ENCODE peak calls at places on chromosome 1, in seven cellular contexts. F is fibroblast of lung, T is heart right ventricle, M is OCI-LY7, H is WERI-Rb-1, Y is mesendoderm, E is neural progenitor cell. B is an unnamed sample. For H3K36me3, the result is how much of the 10 kb centered on the place peaks cover.

GRCh38 chr1:61641578-61642336 is 83.2 kb downstream of the TM2D1 start:
- DNase-seq in F (peak), E (peak), M (peak), H (peak), T (peak), Y (peak), B (no peak)

GRCh38 chr1:64121766-64122385 is 81.5 kb upstream of the UBE2U start:
- DNase-seq in E (no peak), F (peak), Y (no peak), M (no peak), H (no peak), T (no peak), B (no peak)

GRCh38 chr1:33612877-33613487 is 140.5 kb downstream of the ZSCAN20 start:
- DNase-seq in M (peak), Y (peak), E (peak), H (peak), T (peak), F (peak), B (peak)

GRCh38 chr1:58979677-58980076 is 195.8 kb upstream of the JUN start:
- DNase-seq in T (no peak), M (no peak), F (no peak), H (no peak), Y (no peak), E (no peak), B (no peak)

GRCh38 chr1:66084442-66084841 is 291.7 kb downstream of the PDE4B start:
- DNase-seq in E (no peak), H (no peak), T (no peak), Y (peak), F (no peak), M (no peak), B (no peak)

GRCh38 chr1:31712041-31712440 is 8.2 kb upstream of the COL16A1 start:
- DNase-seq in M (no peak), F (peak), Y (no peak), E (no peak), T (no peak), H (no peak), B (no peak)

GRCh38 chr1:3653286-3653618 is 936 bp downstream of the TP73 start:
- DNase-seq in H (no peak), E (no peak), Y (no peak), M (no peak), T (no peak), F (no peak), B (no peak)

GRCh38 chr1:74145086-74145485 is 52.9 kb downstream of the LRRIQ3 start:
- DNase-seq in E (peak), F (no peak), T (no peak), M (no peak), Y (no peak), H (no peak), B (no peak)

GRCh38 chr1:15703562-15703961 is 19.4 kb downstream of the PLEKHM2 start:
- DNase-seq in T (peak), E (no peak), F (peak), M (no peak), Y (no peak), H (no peak), B (peak)

GRCh38 chr1:212291505-212292134 is 6.4 kb downstream of the PPP2R5A start:
- DNase-seq in Y (peak), T (no peak), F (peak), M (peak), H (no peak), E (peak), B (no peak)

GRCh38 chr1:197314672-197315071 is 46.6 kb downstream of the CRB1 start:
- DNase-seq in E (no peak), M (no peak), T (no peak), Y (peak), H (no peak), F (no peak), B (no peak)

GRCh38 chr1:244211559-244211944 is 160.5 kb downstream of the ZBTB18 start:
- DNase-seq in F (peak), E (no peak), T (no peak), M (no peak), Y (no peak), H (no peak), B (no peak)

GRCh38 chr1:161166669-161167548 is 683 bp downstream of the PPOX start:
- DNase-seq in E (peak), M (peak), H (peak), Y (peak), F (no peak), T (no peak), B (no peak)

GRCh38 chr1:243944429-243945160 is 94.6 kb upstream of the AKT3 start:
- DNase-seq in H (no peak), T (no peak), M (no peak), E (peak), F (peak), Y (peak), B (no peak)

GRCh38 chr1:154998201-154998780 is 4.3 kb upstream of the ZBTB7B start:
- DNase-seq in Y (no peak), H (peak), F (no peak), M (no peak), T (no peak), E (no peak), B (no peak)

GRCh38 chr1:30083800-30084464 is 639.5 kb downstream of the MATN1 start:
- DNase-seq in H (no peak), T (no peak), E (no peak), F (peak), Y (peak), M (no peak), B (peak)

GRCh38 chr1:53685272-53686051 is 53.5 kb downstream of the GLIS1 start:
- DNase-seq in M (no peak), E (peak), F (peak), Y (peak), H (peak), T (no peak), B (no peak)

GRCh38 chr1:24849653-24850295 is 80.3 kb downstream of the RUNX3 start:
- DNase-seq in Y (peak), E (peak), T (no peak), F (no peak), M (peak), H (peak), B (no peak)

DNA sequence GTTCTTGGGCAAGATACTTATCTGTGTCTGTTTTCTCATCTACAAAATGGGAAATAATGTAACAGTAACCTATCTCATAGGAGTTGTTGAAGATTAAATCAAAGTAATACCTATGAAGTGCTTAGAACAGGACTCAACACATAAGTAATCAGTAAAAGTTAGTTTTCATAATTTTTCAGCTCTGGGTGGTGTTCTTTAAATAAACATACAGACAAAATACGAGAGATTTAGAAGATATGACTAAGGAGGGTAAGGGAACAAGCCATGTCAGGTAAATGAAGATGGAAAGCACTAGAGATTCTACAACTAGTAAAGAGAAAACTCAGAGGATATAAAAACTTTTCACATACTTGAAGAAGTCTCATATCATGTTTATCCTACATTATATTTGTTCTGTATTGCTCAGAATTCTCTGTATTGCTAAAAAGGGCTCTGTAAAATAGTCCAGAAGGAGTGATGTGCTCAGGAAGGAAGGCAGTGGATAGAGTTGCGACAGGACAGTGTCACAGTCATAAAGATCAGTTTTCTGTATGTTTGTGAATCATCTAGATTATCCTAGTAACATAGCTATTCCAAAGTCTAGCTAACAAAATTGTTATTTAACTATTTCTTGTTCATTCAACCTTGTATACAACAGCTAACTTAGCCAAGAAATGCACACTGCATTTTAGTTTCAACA is 16.0 kb downstream of the LIN9 start:
- DNase-seq in T (no peak), E (no peak), H (no peak), M (no peak), F (no peak), Y (no peak), B (no peak)
- H3K36me3 ChIP-seq in T (under half), E (under half), H (under half), M (half or more), F (under half), Y (under half), B (under half)

GRCh38 chr1:153956997-153957715 is 1.3 kb downstream of the CRTC2 start:
- DNase-seq in E (no peak), T (no peak), Y (no peak), H (no peak), M (no peak), F (no peak), B (no peak)

GRCh38 chr1:153951183-153951582 is 4.7 kb upstream of the DENND4B start:
- DNase-seq in T (peak), E (no peak), Y (no peak), F (no peak), H (no peak), M (no peak), B (no peak)

GRCh38 chr1:153951801-153952200 is 5.3 kb upstream of the DENND4B start:
- DNase-seq in M (no peak), E (no peak), Y (no peak), F (no peak), T (no peak), H (no peak), B (no peak)

GRCh38 chr1:153954826-153955225 is 3.6 kb downstream of the CRTC2 start:
- DNase-seq in H (no peak), T (peak), E (no peak), Y (no peak), M (no peak), F (no peak), B (no peak)

GRCh38 chr1:153953859-153954365 is 4.5 kb downstream of the CRTC2 start:
- DNase-seq in F (no peak), M (no peak), E (no peak), T (peak), H (no peak), Y (no peak), B (no peak)
- H3K36me3 ChIP-seq in F (under half), M (half or more), E (under half), T (under half), H (half or more), Y (under half), B (under half)

DNA sequence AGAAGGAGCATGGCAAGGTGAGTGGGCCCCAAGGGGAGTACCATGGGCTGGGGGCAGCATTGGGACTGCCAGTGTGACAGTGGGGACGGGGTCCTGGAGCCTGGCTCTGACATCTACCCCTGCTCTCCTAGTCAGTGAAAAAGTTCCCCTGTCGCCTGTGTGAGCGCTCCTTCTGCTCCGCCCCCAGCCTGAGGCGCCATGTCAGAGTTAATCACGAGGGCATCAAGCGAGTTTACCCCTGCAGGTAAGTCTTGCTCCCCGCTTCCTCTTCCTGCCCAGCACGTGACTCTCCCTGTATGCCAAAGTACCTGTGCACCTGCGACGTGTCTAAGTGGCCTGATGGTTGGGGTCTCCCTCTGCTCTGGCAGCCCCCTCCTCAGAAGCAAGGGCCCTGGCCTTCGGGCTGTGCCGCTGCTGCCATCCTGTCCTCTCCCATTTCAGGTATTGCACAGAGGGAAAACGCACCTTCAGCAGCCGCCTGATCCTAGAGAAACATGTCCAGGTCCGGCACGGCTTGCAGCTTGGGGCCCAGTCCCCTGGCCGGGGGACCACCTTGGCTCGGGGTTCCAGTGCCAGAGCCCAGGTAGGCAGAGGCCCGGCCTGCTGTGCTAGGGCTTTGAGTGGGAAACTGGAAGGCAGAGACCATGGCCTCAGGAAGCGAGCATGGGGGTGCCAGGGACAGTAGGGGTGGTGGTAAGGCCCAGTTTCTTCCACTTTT is 8.1 kb downstream of the ZNF687 start:
- DNase-seq in T (no peak), Y (no peak), F (no peak), H (peak), M (no peak), E (no peak), B (no peak)
- H3K36me3 ChIP-seq in T (under half), Y (under half), F (half or more), H (half or more), M (half or more), E (under half), B (half or more)

GRCh38 chr1:83060216-83060615 is 938.7 kb downstream of the TTLL7 start:
- DNase-seq in M (no peak), E (no peak), F (no peak), T (no peak), Y (peak), H (no peak), B (no peak)

GRCh38 chr1:83058327-83058726 is 940.6 kb downstream of the TTLL7 start:
- DNase-seq in H (no peak), M (no peak), E (no peak), Y (peak), F (no peak), T (no peak), B (no peak)

GRCh38 chr1:83053446-83053845 is 945.5 kb downstream of the TTLL7 start:
- DNase-seq in T (no peak), Y (no peak), F (no peak), H (no peak), M (no peak), E (no peak), B (no peak)

GRCh38 chr1:83052865-83053264 is 946.1 kb downstream of the TTLL7 start:
- DNase-seq in F (no peak), H (no peak), Y (no peak), E (no peak), M (no peak), T (no peak), B (no peak)

GRCh38 chr1:83055391-83056170 is 943.4 kb downstream of the TTLL7 start:
- DNase-seq in E (no peak), H (no peak), F (no peak), M (no peak), Y (peak), T (no peak), B (no peak)
- H3K36me3 ChIP-seq in E (under half), H (under half), F (under half), M (under half), Y (under half), T (under half), B (under half)

DNA sequence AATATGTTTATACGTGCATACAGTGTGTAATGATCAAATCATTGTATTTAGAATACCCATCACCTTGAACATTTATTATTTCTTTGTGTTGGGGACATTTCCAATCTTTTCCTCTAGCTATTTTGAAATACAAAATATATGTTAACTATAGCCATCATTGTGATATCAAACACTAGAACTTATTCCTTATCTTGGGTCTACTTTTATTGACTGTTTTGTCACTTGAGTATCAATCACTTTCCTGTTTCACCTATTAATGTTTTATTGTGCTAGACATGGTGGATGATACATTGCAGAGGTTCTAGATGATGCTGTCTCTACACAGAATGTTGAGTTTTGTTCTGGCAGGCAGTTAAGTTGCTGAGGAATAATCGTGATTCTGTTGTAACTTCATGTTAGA is 45.9 kb downstream of the STXBP3 start:
- DNase-seq in H (no peak), M (no peak), E (no peak), T (no peak), F (no peak), Y (no peak), B (no peak)
- H3K36me3 ChIP-seq in H (under half), M (under half), E (under half), T (under half), F (under half), Y (under half), B (under half)

GRCh38 chr1:27409669-27410068 is 17.2 kb downstream of the GPR3 start:
- DNase-seq in F (no peak), H (no peak), T (no peak), Y (no peak), E (no peak), M (no peak), B (no peak)

GRCh38 chr1:27416387-27417111 is 24.1 kb downstream of the GPR3 start:
- DNase-seq in F (peak), T (no peak), M (peak), H (peak), Y (peak), E (peak), B (no peak)

GRCh38 chr1:27410709-27411108 is 18.3 kb downstream of the GPR3 start:
- DNase-seq in T (no peak), E (no peak), H (peak), F (no peak), Y (no peak), M (no peak), B (no peak)

GRCh38 chr1:27413004-27413403 is 20.6 kb downstream of the GPR3 start:
- DNase-seq in F (no peak), E (no peak), T (no peak), M (no peak), Y (no peak), H (no peak), B (no peak)

DNA sequence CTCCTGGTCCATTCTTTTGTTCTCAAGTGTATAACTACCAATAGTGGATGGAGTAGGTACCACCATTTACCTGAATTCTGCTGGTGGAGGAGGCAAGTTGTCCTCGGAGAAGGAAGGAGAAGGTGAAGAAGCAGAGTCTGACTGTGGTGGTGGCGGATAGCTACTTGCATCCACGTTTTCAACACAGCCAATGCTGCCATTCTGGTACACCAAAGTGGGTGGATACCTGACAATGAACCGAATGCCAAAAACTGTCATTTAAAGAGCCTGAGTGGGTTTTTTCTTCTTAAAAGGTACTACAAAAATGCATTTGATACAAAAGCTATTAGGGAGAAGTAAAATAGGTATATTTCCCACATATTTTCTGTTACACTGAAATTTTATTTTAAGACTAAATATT is 20.1 kb downstream of the GPR3 start:
- DNase-seq in M (no peak), Y (no peak), F (no peak), T (no peak), H (no peak), E (no peak), B (no peak)
- H3K36me3 ChIP-seq in M (half or more), Y (under half), F (under half), T (under half), H (half or more), E (under half), B (under half)

GRCh38 chr1:216350186-216350585 is 73.1 kb downstream of the USH2A start:
- DNase-seq in H (no peak), E (no peak), T (no peak), F (no peak), M (no peak), Y (no peak), B (no peak)

DNA sequence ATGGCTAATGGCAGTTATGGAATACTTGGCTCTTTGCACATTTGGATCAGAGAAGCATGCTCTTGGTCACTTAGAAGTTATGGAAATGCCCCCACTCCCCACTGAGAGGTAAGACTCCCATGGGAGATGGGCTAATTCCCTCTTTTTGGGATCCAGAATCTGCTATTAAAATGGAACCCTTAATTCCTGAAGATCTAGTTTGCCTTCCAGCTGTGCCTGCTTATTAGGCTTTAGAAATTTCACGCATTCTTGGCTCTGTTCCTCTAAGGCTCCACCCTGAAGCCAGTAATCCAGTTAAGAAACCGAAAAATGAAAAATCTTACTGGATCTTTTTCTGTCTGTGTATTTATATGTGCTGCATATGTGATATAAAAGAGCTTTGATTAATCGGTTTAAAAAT is 76.7 kb downstream of the USH2A start:
- DNase-seq in M (no peak), T (no peak), E (peak), F (no peak), H (no peak), Y (no peak), B (no peak)
- H3K36me3 ChIP-seq in M (under half), T (under half), E (under half), F (under half), H (under half), Y (under half), B (under half)

B was measured in BJ.